ENCODE peak calls at places on chromosomes 7 and 10, in seven cellular contexts. One of them, this sample, is unnamed.

GRCh38 chr10:3074985-3075600 is 7.7 kb downstream of the PFKP start:
- DNase-seq in CD4-positive, CD25-positive, alpha-beta regulatory T cell: no peak
- DNase-seq in stimulated activated CD8-positive, alpha-beta memory T cell treated with anti-CD3 and anti-CD28 coated beads, Interleukin-12 subunit alpha, Interleukin-12 subunit beta, amount 100 ng/mL, for 1 hour: no peak
- DNase-seq in neuronal stem cell: no peak
- DNase-seq in stimulated activated CD4-positive, alpha-beta T cell treated with anti-CD3 and anti-CD28 coated beads, TNF-alpha, amount 100 ng/mL, for 1 hour: no peak
- DNase-seq in MM.1S: no peak
- DNase-seq in hippocampal formation: no peak
- DNase-seq in this sample: no peak

GRCh38 chr10:109933984-109934565 is 10.8 kb upstream of the XPNPEP1 start:
- DNase-seq in stimulated activated CD4-positive, alpha-beta T cell treated with anti-CD3 and anti-CD28 coated beads, TNF-alpha, amount 100 ng/mL, for 1 hour: no peak
- DNase-seq in stimulated activated CD8-positive, alpha-beta memory T cell treated with anti-CD3 and anti-CD28 coated beads, Interleukin-12 subunit alpha, Interleukin-12 subunit beta, amount 100 ng/mL, for 1 hour: no peak
- DNase-seq in MM.1S: no peak
- DNase-seq in neuronal stem cell: no peak
- DNase-seq in CD4-positive, CD25-positive, alpha-beta regulatory T cell: peak
- DNase-seq in hippocampal formation: no peak
- DNase-seq in this sample: no peak

GRCh38 chr7:131544449-131545425 is 11.7 kb downstream of the PODXL start:
- DNase-seq in stimulated activated CD8-positive, alpha-beta memory T cell treated with anti-CD3 and anti-CD28 coated beads, Interleukin-12 subunit alpha, Interleukin-12 subunit beta, amount 100 ng/mL, for 1 hour: no peak
- DNase-seq in hippocampal formation: no peak
- DNase-seq in CD4-positive, CD25-positive, alpha-beta regulatory T cell: peak
- DNase-seq in neuronal stem cell: no peak
- DNase-seq in stimulated activated CD4-positive, alpha-beta T cell treated with anti-CD3 and anti-CD28 coated beads, TNF-alpha, amount 100 ng/mL, for 1 hour: no peak
- DNase-seq in MM.1S: no peak
- DNase-seq in this sample: no peak

GRCh38 chr7:74373536-74373935 is 80.2 kb upstream of the GTF2IRD1 start:
- DNase-seq in hippocampal formation: no peak
- DNase-seq in neuronal stem cell: no peak
- DNase-seq in CD4-positive, CD25-positive, alpha-beta regulatory T cell: no peak
- DNase-seq in stimulated activated CD8-positive, alpha-beta memory T cell treated with anti-CD3 and anti-CD28 coated beads, Interleukin-12 subunit alpha, Interleukin-12 subunit beta, amount 100 ng/mL, for 1 hour: no peak
- DNase-seq in stimulated activated CD4-positive, alpha-beta T cell treated with anti-CD3 and anti-CD28 coated beads, TNF-alpha, amount 100 ng/mL, for 1 hour: no peak
- DNase-seq in MM.1S: no peak
- DNase-seq in this sample: no peak

GRCh38 chr10:118674226-118674919 is 78.9 kb upstream of the PRLHR start:
- DNase-seq in CD4-positive, CD25-positive, alpha-beta regulatory T cell: no peak
- DNase-seq in MM.1S: no peak
- DNase-seq in stimulated activated CD4-positive, alpha-beta T cell treated with anti-CD3 and anti-CD28 coated beads, TNF-alpha, amount 100 ng/mL, for 1 hour: no peak
- DNase-seq in stimulated activated CD8-positive, alpha-beta memory T cell treated with anti-CD3 and anti-CD28 coated beads, Interleukin-12 subunit alpha, Interleukin-12 subunit beta, amount 100 ng/mL, for 1 hour: no peak
- DNase-seq in hippocampal formation: no peak
- DNase-seq in neuronal stem cell: no peak
- DNase-seq in this sample: no peak

GRCh38 chr10:124962421-124962820 is 20.5 kb downstream of the ZRANB1 start:
- DNase-seq in CD4-positive, CD25-positive, alpha-beta regulatory T cell: no peak
- DNase-seq in hippocampal formation: no peak
- DNase-seq in MM.1S: no peak
- DNase-seq in neuronal stem cell: no peak
- DNase-seq in stimulated activated CD4-positive, alpha-beta T cell treated with anti-CD3 and anti-CD28 coated beads, TNF-alpha, amount 100 ng/mL, for 1 hour: no peak
- DNase-seq in stimulated activated CD8-positive, alpha-beta memory T cell treated with anti-CD3 and anti-CD28 coated beads, Interleukin-12 subunit alpha, Interleukin-12 subunit beta, amount 100 ng/mL, for 1 hour: no peak
- DNase-seq in this sample: no peak

GRCh38 chr7:1086588-1087461 is 1.1 kb upstream of the GPER1 start:
- DNase-seq in neuronal stem cell: peak
- DNase-seq in stimulated activated CD8-positive, alpha-beta memory T cell treated with anti-CD3 and anti-CD28 coated beads, Interleukin-12 subunit alpha, Interleukin-12 subunit beta, amount 100 ng/mL, for 1 hour: peak
- DNase-seq in MM.1S: no peak
- DNase-seq in CD4-positive, CD25-positive, alpha-beta regulatory T cell: peak
- DNase-seq in hippocampal formation: no peak
- DNase-seq in stimulated activated CD4-positive, alpha-beta T cell treated with anti-CD3 and anti-CD28 coated beads, TNF-alpha, amount 100 ng/mL, for 1 hour: peak
- DNase-seq in this sample: peak

GRCh38 chr7:158031820-158032424 is 555.7 kb downstream of the PTPRN2 start:
- DNase-seq in hippocampal formation: no peak
- DNase-seq in stimulated activated CD4-positive, alpha-beta T cell treated with anti-CD3 and anti-CD28 coated beads, TNF-alpha, amount 100 ng/mL, for 1 hour: no peak
- DNase-seq in neuronal stem cell: no peak
- DNase-seq in CD4-positive, CD25-positive, alpha-beta regulatory T cell: no peak
- DNase-seq in MM.1S: no peak
- DNase-seq in stimulated activated CD8-positive, alpha-beta memory T cell treated with anti-CD3 and anti-CD28 coated beads, Interleukin-12 subunit alpha, Interleukin-12 subunit beta, amount 100 ng/mL, for 1 hour: no peak
- DNase-seq in this sample: no peak

GRCh38 chr10:29621161-29621560 is 13.6 kb downstream of the SVIL start:
- DNase-seq in stimulated activated CD8-positive, alpha-beta memory T cell treated with anti-CD3 and anti-CD28 coated beads, Interleukin-12 subunit alpha, Interleukin-12 subunit beta, amount 100 ng/mL, for 1 hour: no peak
- DNase-seq in MM.1S: no peak
- DNase-seq in hippocampal formation: no peak
- DNase-seq in CD4-positive, CD25-positive, alpha-beta regulatory T cell: no peak
- DNase-seq in stimulated activated CD4-positive, alpha-beta T cell treated with anti-CD3 and anti-CD28 coated beads, TNF-alpha, amount 100 ng/mL, for 1 hour: no peak
- DNase-seq in neuronal stem cell: no peak
- DNase-seq in this sample: no peak

GRCh38 chr10:60871215-60871614 is 72.8 kb downstream of the RHOBTB1 start:
- DNase-seq in CD4-positive, CD25-positive, alpha-beta regulatory T cell: no peak
- DNase-seq in neuronal stem cell: no peak
- DNase-seq in hippocampal formation: no peak
- DNase-seq in MM.1S: no peak
- DNase-seq in stimulated activated CD8-positive, alpha-beta memory T cell treated with anti-CD3 and anti-CD28 coated beads, Interleukin-12 subunit alpha, Interleukin-12 subunit beta, amount 100 ng/mL, for 1 hour: no peak
- DNase-seq in stimulated activated CD4-positive, alpha-beta T cell treated with anti-CD3 and anti-CD28 coated beads, TNF-alpha, amount 100 ng/mL, for 1 hour: no peak
- DNase-seq in this sample: no peak

GRCh38 chr7:149196705-149197171 is 1.4 kb downstream of the ZNF282 start:
- DNase-seq in stimulated activated CD8-positive, alpha-beta memory T cell treated with anti-CD3 and anti-CD28 coated beads, Interleukin-12 subunit alpha, Interleukin-12 subunit beta, amount 100 ng/mL, for 1 hour: no peak
- DNase-seq in hippocampal formation: no peak
- DNase-seq in CD4-positive, CD25-positive, alpha-beta regulatory T cell: no peak
- DNase-seq in stimulated activated CD4-positive, alpha-beta T cell treated with anti-CD3 and anti-CD28 coated beads, TNF-alpha, amount 100 ng/mL, for 1 hour: no peak
- DNase-seq in neuronal stem cell: no peak
- DNase-seq in MM.1S: peak
- DNase-seq in this sample: no peak

GRCh38 chr10:94397549-94398370 is 4.6 kb upstream of the TBC1D12 start:
- DNase-seq in CD4-positive, CD25-positive, alpha-beta regulatory T cell: no peak
- DNase-seq in MM.1S: no peak
- DNase-seq in hippocampal formation: no peak
- DNase-seq in stimulated activated CD8-positive, alpha-beta memory T cell treated with anti-CD3 and anti-CD28 coated beads, Interleukin-12 subunit alpha, Interleukin-12 subunit beta, amount 100 ng/mL, for 1 hour: no peak
- DNase-seq in neuronal stem cell: no peak
- DNase-seq in stimulated activated CD4-positive, alpha-beta T cell treated with anti-CD3 and anti-CD28 coated beads, TNF-alpha, amount 100 ng/mL, for 1 hour: no peak
- DNase-seq in this sample: no peak

GRCh38 chr7:116669769-116670168 is 2.2 kb upstream of the MET start:
- DNase-seq in stimulated activated CD4-positive, alpha-beta T cell treated with anti-CD3 and anti-CD28 coated beads, TNF-alpha, amount 100 ng/mL, for 1 hour: no peak
- DNase-seq in neuronal stem cell: no peak
- DNase-seq in CD4-positive, CD25-positive, alpha-beta regulatory T cell: no peak
- DNase-seq in hippocampal formation: no peak
- DNase-seq in stimulated activated CD8-positive, alpha-beta memory T cell treated with anti-CD3 and anti-CD28 coated beads, Interleukin-12 subunit alpha, Interleukin-12 subunit beta, amount 100 ng/mL, for 1 hour: no peak
- DNase-seq in MM.1S: no peak
- DNase-seq in this sample: no peak

GRCh38 chr7:47803029-47803428 is 145.2 kb downstream of the PKD1L1 start:
- DNase-seq in CD4-positive, CD25-positive, alpha-beta regulatory T cell: no peak
- DNase-seq in neuronal stem cell: no peak
- DNase-seq in stimulated activated CD8-positive, alpha-beta memory T cell treated with anti-CD3 and anti-CD28 coated beads, Interleukin-12 subunit alpha, Interleukin-12 subunit beta, amount 100 ng/mL, for 1 hour: no peak
- DNase-seq in MM.1S: no peak
- DNase-seq in stimulated activated CD4-positive, alpha-beta T cell treated with anti-CD3 and anti-CD28 coated beads, TNF-alpha, amount 100 ng/mL, for 1 hour: no peak
- DNase-seq in hippocampal formation: no peak
- DNase-seq in this sample: no peak

GRCh38 chr7:155285423-155286220 is 12.1 kb upstream of the INSIG1 start:
- DNase-seq in hippocampal formation: no peak
- DNase-seq in neuronal stem cell: no peak
- DNase-seq in MM.1S: no peak
- DNase-seq in stimulated activated CD4-positive, alpha-beta T cell treated with anti-CD3 and anti-CD28 coated beads, TNF-alpha, amount 100 ng/mL, for 1 hour: no peak
- DNase-seq in CD4-positive, CD25-positive, alpha-beta regulatory T cell: peak
- DNase-seq in stimulated activated CD8-positive, alpha-beta memory T cell treated with anti-CD3 and anti-CD28 coated beads, Interleukin-12 subunit alpha, Interleukin-12 subunit beta, amount 100 ng/mL, for 1 hour: no peak
- DNase-seq in this sample: no peak

GRCh38 chr10:7956508-7956907 is 98.0 kb upstream of the GATA3 start:
- DNase-seq in stimulated activated CD8-positive, alpha-beta memory T cell treated with anti-CD3 and anti-CD28 coated beads, Interleukin-12 subunit alpha, Interleukin-12 subunit beta, amount 100 ng/mL, for 1 hour: no peak
- DNase-seq in CD4-positive, CD25-positive, alpha-beta regulatory T cell: peak
- DNase-seq in MM.1S: peak
- DNase-seq in neuronal stem cell: no peak
- DNase-seq in stimulated activated CD4-positive, alpha-beta T cell treated with anti-CD3 and anti-CD28 coated beads, TNF-alpha, amount 100 ng/mL, for 1 hour: no peak
- DNase-seq in hippocampal formation: no peak
- DNase-seq in this sample: no peak

GRCh38 chr7:50644586-50644985 is 79.4 kb upstream of the DDC start:
- DNase-seq in CD4-positive, CD25-positive, alpha-beta regulatory T cell: no peak
- DNase-seq in stimulated activated CD4-positive, alpha-beta T cell treated with anti-CD3 and anti-CD28 coated beads, TNF-alpha, amount 100 ng/mL, for 1 hour: no peak
- DNase-seq in hippocampal formation: no peak
- DNase-seq in stimulated activated CD8-positive, alpha-beta memory T cell treated with anti-CD3 and anti-CD28 coated beads, Interleukin-12 subunit alpha, Interleukin-12 subunit beta, amount 100 ng/mL, for 1 hour: no peak
- DNase-seq in MM.1S: no peak
- DNase-seq in neuronal stem cell: no peak
- DNase-seq in this sample: no peak

GRCh38 chr7:81025360-81025759 is 106.5 kb upstream of the SEMA3C start:
- DNase-seq in neuronal stem cell: no peak
- DNase-seq in MM.1S: no peak
- DNase-seq in CD4-positive, CD25-positive, alpha-beta regulatory T cell: no peak
- DNase-seq in stimulated activated CD4-positive, alpha-beta T cell treated with anti-CD3 and anti-CD28 coated beads, TNF-alpha, amount 100 ng/mL, for 1 hour: no peak
- DNase-seq in hippocampal formation: no peak
- DNase-seq in stimulated activated CD8-positive, alpha-beta memory T cell treated with anti-CD3 and anti-CD28 coated beads, Interleukin-12 subunit alpha, Interleukin-12 subunit beta, amount 100 ng/mL, for 1 hour: no peak
- DNase-seq in this sample: no peak

GRCh38 chr7:133081119-133081604 is 728 bp downstream of the CHCHD3 start:
- DNase-seq in CD4-positive, CD25-positive, alpha-beta regulatory T cell: peak
- DNase-seq in MM.1S: peak
- DNase-seq in stimulated activated CD4-positive, alpha-beta T cell treated with anti-CD3 and anti-CD28 coated beads, TNF-alpha, amount 100 ng/mL, for 1 hour: no peak
- DNase-seq in stimulated activated CD8-positive, alpha-beta memory T cell treated with anti-CD3 and anti-CD28 coated beads, Interleukin-12 subunit alpha, Interleukin-12 subunit beta, amount 100 ng/mL, for 1 hour: no peak
- DNase-seq in neuronal stem cell: no peak
- DNase-seq in hippocampal formation: no peak
- DNase-seq in this sample: no peak

GRCh38 chr7:40682696-40683095 is 547.9 kb downstream of the SUGCT start:
- DNase-seq in stimulated activated CD4-positive, alpha-beta T cell treated with anti-CD3 and anti-CD28 coated beads, TNF-alpha, amount 100 ng/mL, for 1 hour: no peak
- DNase-seq in hippocampal formation: no peak
- DNase-seq in neuronal stem cell: no peak
- DNase-seq in CD4-positive, CD25-positive, alpha-beta regulatory T cell: no peak
- DNase-seq in stimulated activated CD8-positive, alpha-beta memory T cell treated with anti-CD3 and anti-CD28 coated beads, Interleukin-12 subunit alpha, Interleukin-12 subunit beta, amount 100 ng/mL, for 1 hour: no peak
- DNase-seq in MM.1S: no peak
- DNase-seq in this sample: no peak

GRCh38 chr7:45033931-45034290 is 33.9 kb downstream of the CCM2 start:
- DNase-seq in stimulated activated CD8-positive, alpha-beta memory T cell treated with anti-CD3 and anti-CD28 coated beads, Interleukin-12 subunit alpha, Interleukin-12 subunit beta, amount 100 ng/mL, for 1 hour: no peak
- DNase-seq in CD4-positive, CD25-positive, alpha-beta regulatory T cell: no peak
- DNase-seq in stimulated activated CD4-positive, alpha-beta T cell treated with anti-CD3 and anti-CD28 coated beads, TNF-alpha, amount 100 ng/mL, for 1 hour: no peak
- DNase-seq in hippocampal formation: no peak
- DNase-seq in neuronal stem cell: no peak
- DNase-seq in MM.1S: no peak
- DNase-seq in this sample: no peak

GRCh38 chr7:107582906-107583305 is 2.9 kb downstream of the BCAP29 start:
- DNase-seq in stimulated activated CD8-positive, alpha-beta memory T cell treated with anti-CD3 and anti-CD28 coated beads, Interleukin-12 subunit alpha, Interleukin-12 subunit beta, amount 100 ng/mL, for 1 hour: no peak
- DNase-seq in stimulated activated CD4-positive, alpha-beta T cell treated with anti-CD3 and anti-CD28 coated beads, TNF-alpha, amount 100 ng/mL, for 1 hour: no peak
- DNase-seq in CD4-positive, CD25-positive, alpha-beta regulatory T cell: peak
- DNase-seq in MM.1S: no peak
- DNase-seq in neuronal stem cell: no peak
- DNase-seq in hippocampal formation: no peak
- DNase-seq in this sample: no peak

GRCh38 chr7:81457858-81458522 is 311.9 kb downstream of the HGF start:
- DNase-seq in hippocampal formation: peak
- DNase-seq in MM.1S: peak
- DNase-seq in stimulated activated CD8-positive, alpha-beta memory T cell treated with anti-CD3 and anti-CD28 coated beads, Interleukin-12 subunit alpha, Interleukin-12 subunit beta, amount 100 ng/mL, for 1 hour: no peak
- DNase-seq in CD4-positive, CD25-positive, alpha-beta regulatory T cell: no peak
- DNase-seq in neuronal stem cell: no peak
- DNase-seq in stimulated activated CD4-positive, alpha-beta T cell treated with anti-CD3 and anti-CD28 coated beads, TNF-alpha, amount 100 ng/mL, for 1 hour: no peak
- DNase-seq in this sample: no peak

GRCh38 chr10:14748471-14748870 is 26.2 kb downstream of the FAM107B start:
- DNase-seq in CD4-positive, CD25-positive, alpha-beta regulatory T cell: no peak
- DNase-seq in stimulated activated CD4-positive, alpha-beta T cell treated with anti-CD3 and anti-CD28 coated beads, TNF-alpha, amount 100 ng/mL, for 1 hour: no peak
- DNase-seq in stimulated activated CD8-positive, alpha-beta memory T cell treated with anti-CD3 and anti-CD28 coated beads, Interleukin-12 subunit alpha, Interleukin-12 subunit beta, amount 100 ng/mL, for 1 hour: no peak
- DNase-seq in MM.1S: no peak
- DNase-seq in neuronal stem cell: no peak
- DNase-seq in hippocampal formation: no peak
- DNase-seq in this sample: no peak

GRCh38 chr10:14407567-14407966 is 76.8 kb upstream of the FRMD4A start:
- DNase-seq in neuronal stem cell: no peak
- DNase-seq in MM.1S: no peak
- DNase-seq in stimulated activated CD8-positive, alpha-beta memory T cell treated with anti-CD3 and anti-CD28 coated beads, Interleukin-12 subunit alpha, Interleukin-12 subunit beta, amount 100 ng/mL, for 1 hour: no peak
- DNase-seq in stimulated activated CD4-positive, alpha-beta T cell treated with anti-CD3 and anti-CD28 coated beads, TNF-alpha, amount 100 ng/mL, for 1 hour: no peak
- DNase-seq in hippocampal formation: no peak
- DNase-seq in CD4-positive, CD25-positive, alpha-beta regulatory T cell: no peak
- DNase-seq in this sample: no peak

GRCh38 chr7:39153113-39153512 is 175.4 kb downstream of the POU6F2 start:
- DNase-seq in MM.1S: no peak
- DNase-seq in hippocampal formation: no peak
- DNase-seq in stimulated activated CD4-positive, alpha-beta T cell treated with anti-CD3 and anti-CD28 coated beads, TNF-alpha, amount 100 ng/mL, for 1 hour: no peak
- DNase-seq in stimulated activated CD8-positive, alpha-beta memory T cell treated with anti-CD3 and anti-CD28 coated beads, Interleukin-12 subunit alpha, Interleukin-12 subunit beta, amount 100 ng/mL, for 1 hour: no peak
- DNase-seq in CD4-positive, CD25-positive, alpha-beta regulatory T cell: no peak
- DNase-seq in neuronal stem cell: no peak
- DNase-seq in this sample: no peak

GRCh38 chr10:13831711-13832110 is 244.9 kb downstream of the PRPF18 start:
- DNase-seq in stimulated activated CD4-positive, alpha-beta T cell treated with anti-CD3 and anti-CD28 coated beads, TNF-alpha, amount 100 ng/mL, for 1 hour: no peak
- DNase-seq in CD4-positive, CD25-positive, alpha-beta regulatory T cell: no peak
- DNase-seq in MM.1S: peak
- DNase-seq in stimulated activated CD8-positive, alpha-beta memory T cell treated with anti-CD3 and anti-CD28 coated beads, Interleukin-12 subunit alpha, Interleukin-12 subunit beta, amount 100 ng/mL, for 1 hour: no peak
- DNase-seq in neuronal stem cell: no peak
- DNase-seq in hippocampal formation: no peak
- DNase-seq in this sample: no peak

GRCh38 chr7:51774178-51774577 is 457.6 kb upstream of the COBL start:
- DNase-seq in CD4-positive, CD25-positive, alpha-beta regulatory T cell: no peak
- DNase-seq in MM.1S: no peak
- DNase-seq in neuronal stem cell: no peak
- DNase-seq in stimulated activated CD8-positive, alpha-beta memory T cell treated with anti-CD3 and anti-CD28 coated beads, Interleukin-12 subunit alpha, Interleukin-12 subunit beta, amount 100 ng/mL, for 1 hour: no peak
- DNase-seq in hippocampal formation: no peak
- DNase-seq in stimulated activated CD4-positive, alpha-beta T cell treated with anti-CD3 and anti-CD28 coated beads, TNF-alpha, amount 100 ng/mL, for 1 hour: no peak
- DNase-seq in this sample: no peak

GRCh38 chr7:162583-163297 is 29.6 kb upstream of the FAM20C start:
- DNase-seq in stimulated activated CD4-positive, alpha-beta T cell treated with anti-CD3 and anti-CD28 coated beads, TNF-alpha, amount 100 ng/mL, for 1 hour: no peak
- DNase-seq in CD4-positive, CD25-positive, alpha-beta regulatory T cell: no peak
- DNase-seq in stimulated activated CD8-positive, alpha-beta memory T cell treated with anti-CD3 and anti-CD28 coated beads, Interleukin-12 subunit alpha, Interleukin-12 subunit beta, amount 100 ng/mL, for 1 hour: no peak
- DNase-seq in MM.1S: no peak
- DNase-seq in neuronal stem cell: no peak
- DNase-seq in hippocampal formation: no peak
- DNase-seq in this sample: no peak

GRCh38 chr10:79275431-79275851 is 71.8 kb upstream of the PPIF start:
- DNase-seq in stimulated activated CD4-positive, alpha-beta T cell treated with anti-CD3 and anti-CD28 coated beads, TNF-alpha, amount 100 ng/mL, for 1 hour: no peak
- DNase-seq in MM.1S: no peak
- DNase-seq in hippocampal formation: no peak
- DNase-seq in CD4-positive, CD25-positive, alpha-beta regulatory T cell: no peak
- DNase-seq in neuronal stem cell: no peak
- DNase-seq in stimulated activated CD8-positive, alpha-beta memory T cell treated with anti-CD3 and anti-CD28 coated beads, Interleukin-12 subunit alpha, Interleukin-12 subunit beta, amount 100 ng/mL, for 1 hour: no peak
- DNase-seq in this sample: no peak

GRCh38 chr7:27116019-27116411 is 13.5 kb upstream of the HOXA2 start:
- DNase-seq in stimulated activated CD8-positive, alpha-beta memory T cell treated with anti-CD3 and anti-CD28 coated beads, Interleukin-12 subunit alpha, Interleukin-12 subunit beta, amount 100 ng/mL, for 1 hour: no peak
- DNase-seq in CD4-positive, CD25-positive, alpha-beta regulatory T cell: no peak
- DNase-seq in MM.1S: no peak
- DNase-seq in hippocampal formation: no peak
- DNase-seq in stimulated activated CD4-positive, alpha-beta T cell treated with anti-CD3 and anti-CD28 coated beads, TNF-alpha, amount 100 ng/mL, for 1 hour: no peak
- DNase-seq in neuronal stem cell: no peak
- DNase-seq in this sample: no peak

This sample was measured in mesothelial cell of epicardium.